ENCODE peak calls at places on chromosomes 7 and 10, in six cellular contexts. L is pancreas, F is left ventricle myocardium inferior, N is body of pancreas, P is cardiac muscle cell, B is GM23248. R is an unnamed sample. For H3K27me3, H3K4me1 and H3K36me3, the result is how much of the 10 kb centered on the place peaks cover.

GRCh38 chr10:74371696-74372095 is 220.7 kb downstream of the ADK start:
- DNase-seq in L (no peak), F (no peak), N (no peak), P (no peak), B (no peak), R (no peak)

GRCh38 chr10:23693895-23694294 is 255.0 kb downstream of the OTUD1 start:
- DNase-seq in L (no peak), F (no peak), N (no peak), P (no peak), B (no peak), R (no peak)

GRCh38 chr7:112135815-112136706 is 70.1 kb downstream of the DOCK4 start:
- DNase-seq in L (no peak), F (no peak), N (no peak), P (no peak), B (no peak), R (no peak)

GRCh38 chr10:659710-660141 is 29.7 kb downstream of the DIP2C start:
- DNase-seq in L (no peak), F (no peak), N (no peak), P (no peak), B (peak), R (no peak)

GRCh38 chr10:22219308-22219707 is 1.5 kb upstream of the EBLN1 start:
- DNase-seq in L (no peak), F (no peak), N (no peak), P (no peak), B (peak), R (no peak)

GRCh38 chr7:31129067-31129466 is 77.0 kb downstream of the ADCYAP1R1 start:
- DNase-seq in L (no peak), F (no peak), N (no peak), P (no peak), B (peak), R (no peak)

GRCh38 chr7:38147005-38147404 is 31.0 kb upstream of the STARD3NL start:
- DNase-seq in L (no peak), F (no peak), N (no peak), P (no peak), B (peak), R (no peak)

GRCh38 chr10:103295391-103296044 is 18.6 kb downstream of the INA start:
- DNase-seq in L (no peak), F (no peak), N (no peak), P (no peak), B (peak), R (no peak)

GRCh38 chr10:10727812-10728211 is 289.9 kb upstream of the CELF2 start:
- DNase-seq in L (no peak), F (no peak), N (no peak), P (no peak), B (no peak), R (no peak)

GRCh38 chr10:101767600-101767945 is 8.3 kb downstream of the FGF8 start:
- DNase-seq in L (no peak), F (no peak), N (no peak), P (no peak), B (no peak), R (no peak)

GRCh38 chr10:74227697-74228424 is 76.8 kb downstream of the ADK start:
- DNase-seq in L (no peak), F (no peak), N (no peak), P (no peak), B (peak), R (no peak)

GRCh38 chr10:25725917-25726716 is 207.9 kb upstream of the MYO3A start:
- DNase-seq in L (no peak), F (no peak), N (peak), P (peak), B (peak), R (no peak)

GRCh38 chr7:30445770-30446169 is 32.8 kb downstream of the NOD1 start:
- DNase-seq in L (peak), F (peak), N (peak), P (no peak), B (peak), R (peak)

GRCh38 chr7:90618880-90619279 is 22.8 kb downstream of the CDK14 start:
- DNase-seq in L (no peak), F (no peak), N (no peak), P (no peak), B (no peak), R (no peak)

GRCh38 chr10:63208981-63209380 is 75.9 kb downstream of the NRBF2 start:
- DNase-seq in L (no peak), F (no peak), N (no peak), P (peak), B (peak), R (no peak)

GRCh38 chr7:40890088-40890692 is 755.4 kb downstream of the SUGCT start:
- DNase-seq in L (no peak), F (no peak), N (no peak), P (no peak), B (no peak), R (no peak)

GRCh38 chr10:47256753-47257336 is 43.2 kb upstream of the GDF10 start:
- DNase-seq in L (no peak), F (no peak), N (no peak), P (no peak), B (no peak), R (no peak)

GRCh38 chr7:69696686-69697685 is 98.7 kb downstream of the AUTS2 start:
- DNase-seq in L (no peak), F (no peak), N (no peak), P (no peak), B (no peak), R (no peak)

GRCh38 chr10:90560331-90560730 is 297.5 kb downstream of the HTR7 start:
- DNase-seq in L (no peak), F (no peak), N (no peak), P (no peak), B (no peak), R (no peak)

GRCh38 chr10:3687510-3688081 is 97.4 kb downstream of the KLF6 start:
- DNase-seq in L (no peak), F (no peak), N (no peak), P (no peak), B (peak), R (no peak)

GRCh38 chr7:50393547-50394252 is 56.5 kb downstream of the FIGNL1 start:
- DNase-seq in L (no peak), F (no peak), N (no peak), P (no peak), B (no peak), R (no peak)

GRCh38 chr7:76225379-76225778 is 23.7 kb downstream of the SRRM3 start:
- DNase-seq in L (no peak), F (no peak), N (no peak), P (peak), B (peak), R (no peak)

GRCh38 chr10:114271779-114272167 is 32.7 kb downstream of the VWA2 start:
- DNase-seq in L (no peak), F (no peak), N (no peak), P (no peak), B (peak), R (peak)

GRCh38 chr7:32507416-32507815 is 12.1 kb downstream of the AVL9 start:
- DNase-seq in L (no peak), F (no peak), N (no peak), P (no peak), B (peak), R (no peak)

GRCh38 chr7:41188163-41189130 is 514.4 kb downstream of the INHBA start:
- DNase-seq in L (no peak), F (no peak), N (no peak), P (no peak), B (peak), R (no peak)

GRCh38 chr10:93599778-93600177 is 1.3 kb downstream of the RBP4 start:
- DNase-seq in L (no peak), F (no peak), N (no peak), P (no peak), B (no peak), R (no peak)

GRCh38 chr10:93600446-93600860 is 582 bp downstream of the RBP4 start:
- DNase-seq in L (no peak), F (no peak), N (no peak), P (no peak), B (no peak), R (no peak)

GRCh38 chr10:93600861-93601773 is at the start of gene RBP4:
- DNase-seq in L (peak), F (no peak), N (no peak), P (peak), B (peak), R (peak)

GRCh38 chr10:93603023-93603422 is 2.0 kb upstream of the RBP4 start:
- DNase-seq in L (no peak), F (no peak), N (no peak), P (no peak), B (no peak), R (no peak)

DNA sequence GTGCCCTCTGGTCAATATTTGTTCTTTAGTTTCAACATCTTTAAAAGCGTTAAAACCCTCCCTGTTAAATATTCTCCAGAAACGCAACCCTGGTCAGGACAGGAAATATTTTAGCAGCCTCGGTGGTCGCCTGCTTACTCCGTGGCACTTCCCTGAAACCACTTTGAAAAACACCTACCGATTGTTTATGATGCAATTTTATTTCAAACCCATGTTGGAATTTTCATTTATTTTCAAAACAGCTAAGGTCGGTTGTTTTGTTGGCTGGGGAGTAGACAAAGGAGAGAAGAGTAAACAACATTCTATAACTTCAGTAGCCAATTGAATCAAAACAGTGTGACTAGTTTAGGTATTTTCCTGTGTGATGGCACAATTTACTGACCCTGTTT is 733 bp upstream of the RBP4 start:
- DNase-seq in L (no peak), F (no peak), N (no peak), P (no peak), B (no peak), R (no peak)
- H3K27me3 ChIP-seq in L (under half), F (half or more), N (under half), P (half or more), B (under half), R (under half)

GRCh38 chr7:151660141-151660540 is 140.4 kb upstream of the RHEB start:
- DNase-seq in L (no peak), F (no peak), N (no peak), P (no peak), B (peak), R (no peak)

GRCh38 chr7:151663382-151664100 is 143.8 kb upstream of the RHEB start:
- DNase-seq in L (no peak), F (no peak), N (no peak), P (no peak), B (peak), R (no peak)

GRCh38 chr7:151659219-151659618 is 139.5 kb upstream of the RHEB start:
- DNase-seq in L (no peak), F (no peak), N (no peak), P (no peak), B (no peak), R (no peak)

GRCh38 chr7:151662291-151662690 is 142.6 kb upstream of the RHEB start:
- DNase-seq in L (no peak), F (no peak), N (no peak), P (no peak), B (no peak), R (no peak)

GRCh38 chr7:151661556-151661955 is 141.9 kb upstream of the RHEB start:
- DNase-seq in L (no peak), F (no peak), N (no peak), P (no peak), B (no peak), R (no peak)
- H3K4me1 ChIP-seq in L (under half), F (under half), N (under half), P (under half), B (under half), R (under half)

GRCh38 chr10:43402176-43402575 is 6.8 kb downstream of the HNRNPF start:
- DNase-seq in L (no peak), F (no peak), N (no peak), P (no peak), B (no peak), R (no peak)

GRCh38 chr10:43402880-43403452 is 6.0 kb downstream of the HNRNPF start:
- DNase-seq in L (no peak), F (no peak), N (no peak), P (no peak), B (no peak), R (no peak)

GRCh38 chr10:43399911-43400310 is 9.1 kb downstream of the HNRNPF start:
- DNase-seq in L (no peak), F (no peak), N (no peak), P (no peak), B (no peak), R (no peak)

GRCh38 chr10:43398939-43399871 is 9.8 kb downstream of the HNRNPF start:
- DNase-seq in L (no peak), F (no peak), N (no peak), P (no peak), B (peak), R (no peak)

DNA sequence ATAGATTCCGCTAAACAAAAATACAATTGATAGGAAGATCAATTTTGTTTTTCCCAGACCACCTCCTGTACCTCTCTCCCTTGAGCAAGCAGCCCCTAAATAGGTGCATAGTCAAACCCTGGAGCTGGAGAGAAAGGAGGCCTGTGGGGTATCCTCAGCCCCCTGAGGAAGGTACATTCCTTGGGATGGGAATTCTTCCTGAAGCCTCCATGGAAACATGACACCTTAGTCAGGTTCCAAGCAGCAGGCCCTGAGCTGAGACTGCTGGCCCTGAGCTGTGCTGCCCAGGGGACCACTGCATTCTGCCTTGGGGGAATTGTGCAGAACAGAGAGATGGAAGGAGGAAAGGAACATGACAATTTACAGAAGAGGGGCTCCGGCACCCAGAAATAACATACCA is 7.4 kb downstream of the HNRNPF start:
- DNase-seq in L (no peak), F (no peak), N (no peak), P (no peak), B (no peak), R (no peak)
- H3K36me3 ChIP-seq in L (under half), F (under half), N (under half), P (under half), B (under half), R (under half)

GRCh38 chr7:27146491-27147210 is 923 bp downstream of the HOXA6 start:
- DNase-seq in L (no peak), F (no peak), N (no peak), P (no peak), B (no peak), R (no peak)
- H3K27me3 ChIP-seq in L (under half), F (half or more), N (half or more), P (half or more), B (under half), R (under half)

GRCh38 chr7:17998692-17999091 is 29.0 kb downstream of the PRPS1L1 start:
- DNase-seq in L (no peak), F (no peak), N (no peak), P (no peak), B (no peak), R (no peak)
- H3K4me1 ChIP-seq in L (under half), F (under half), N (under half), P (under half), B (under half), R (under half)

GRCh38 chr7:44647981-44648714 is 41.7 kb downstream of the OGDH start:
- DNase-seq in L (no peak), F (no peak), N (no peak), P (no peak), B (no peak), R (no peak)

GRCh38 chr7:44646921-44647636 is 40.7 kb downstream of the OGDH start:
- DNase-seq in L (no peak), F (no peak), N (no peak), P (no peak), B (no peak), R (no peak)

GRCh38 chr7:44650772-44651171 is 44.3 kb downstream of the OGDH start:
- DNase-seq in L (no peak), F (peak), N (no peak), P (no peak), B (no peak), R (no peak)

GRCh38 chr7:44646176-44646920 is 39.9 kb downstream of the OGDH start:
- DNase-seq in L (no peak), F (no peak), N (no peak), P (no peak), B (no peak), R (no peak)

DNA sequence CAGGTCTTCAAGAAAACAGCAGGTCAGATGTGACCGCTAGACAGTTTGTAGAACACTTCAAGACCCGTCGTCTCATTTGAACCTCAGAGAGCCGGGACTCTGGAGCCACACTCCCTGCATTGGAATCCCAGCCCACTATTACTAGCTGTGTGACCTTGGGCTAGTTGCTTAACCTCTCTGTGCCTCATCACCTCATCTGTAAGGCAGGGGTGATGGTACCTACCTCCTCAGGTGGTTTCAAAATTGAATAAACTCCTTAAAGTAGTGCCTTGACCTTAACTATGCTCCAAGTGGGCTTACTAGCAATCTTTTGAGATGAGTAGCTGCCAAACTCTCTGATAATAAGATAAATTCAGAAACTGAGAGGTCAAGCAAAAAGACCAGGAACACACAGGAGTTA is 43.8 kb downstream of the OGDH start:
- DNase-seq in L (no peak), F (no peak), N (no peak), P (no peak), B (no peak), R (no peak)
- H3K36me3 ChIP-seq in L (under half), F (half or more), N (under half), P (under half), B (under half), R (under half)

GRCh38 chr7:98137826-98138151 is 31.1 kb downstream of the LMTK2 start:
- DNase-seq in L (no peak), F (no peak), N (no peak), P (no peak), B (no peak), R (no peak)
- H3K27me3 ChIP-seq in L (under half), F (under half), N (under half), P (under half), B (under half), R (under half)

GRCh38 chr7:153397459-153397858 is 637.9 kb downstream of the ACTR3B start:
- DNase-seq in L (no peak), F (no peak), N (no peak), P (no peak), B (no peak), R (no peak)

GRCh38 chr7:153390955-153391354 is 631.4 kb downstream of the ACTR3B start:
- DNase-seq in L (no peak), F (no peak), N (no peak), P (no peak), B (no peak), R (no peak)

GRCh38 chr7:153396475-153396874 is 636.9 kb downstream of the ACTR3B start:
- DNase-seq in L (no peak), F (no peak), N (no peak), P (no peak), B (no peak), R (no peak)

GRCh38 chr7:153392726-153393125 is 633.2 kb downstream of the ACTR3B start:
- DNase-seq in L (no peak), F (no peak), N (no peak), P (no peak), B (no peak), R (no peak)

GRCh38 chr7:153393666-153394065 is 634.1 kb downstream of the ACTR3B start:
- DNase-seq in L (no peak), F (no peak), N (no peak), P (no peak), B (no peak), R (no peak)
- H3K4me1 ChIP-seq in L (under half), F (under half), N (under half), P (under half), B (under half), R (under half)

GRCh38 chr7:73463260-73463659 is 29.7 kb downstream of the FZD9 start:
- DNase-seq in L (no peak), F (no peak), N (no peak), P (no peak), B (no peak), R (no peak)
- H3K36me3 ChIP-seq in L (under half), F (half or more), N (under half), P (half or more), B (half or more), R (under half)

DNA sequence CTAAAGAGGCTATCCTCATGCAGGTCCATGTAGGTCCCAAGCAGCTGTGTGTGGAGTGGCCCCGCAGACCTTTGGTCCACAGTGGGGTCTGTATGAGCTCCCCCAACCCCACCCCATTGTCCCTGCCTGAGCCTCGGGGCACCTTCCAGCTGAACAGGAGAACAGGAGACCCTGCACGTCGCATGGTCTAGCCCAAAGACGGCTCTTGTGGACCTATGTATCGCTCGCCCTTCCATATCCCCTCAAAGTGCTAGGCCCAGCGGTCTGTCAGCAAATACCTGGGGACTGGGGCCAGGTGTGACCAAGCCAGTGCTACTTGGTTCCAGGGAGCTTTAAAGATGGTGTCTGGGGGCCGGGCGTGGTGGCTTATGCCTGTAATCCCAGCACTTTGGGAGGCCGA is 43.0 kb downstream of the OAT start:
- DNase-seq in L (no peak), F (no peak), N (no peak), P (no peak), B (no peak), R (no peak)
- H3K27me3 ChIP-seq in L (under half), F (half or more), N (under half), P (under half), B (under half), R (under half)